ENCODE peak calls at places on chromosomes 3 and 15, in six cellular contexts. V is HCT116; K is keratinocyte; N is cardiac muscle cell; T is AG04450; H is CD8-positive, alpha-beta memory T cell. E is an unnamed sample.

GRCh38 chr3:45997942-45998341 is 2.3 kb upstream of the FYCO1 start:
- DNase-seq in V (no peak), K (no peak), N (no peak), T (no peak), H (no peak), E (no peak)

GRCh38 chr15:69508659-69509058 is 56.0 kb downstream of the RPLP1 start:
- DNase-seq in V (no peak), K (no peak), N (no peak), T (no peak), H (no peak), E (no peak)

GRCh38 chr15:91055548-91056331 is 33.3 kb upstream of the VPS33B start:
- DNase-seq in V (peak; percentile 75), K (no peak), N (peak; percentile 69), T (peak; percentile 11), H (no peak), E (no peak)

GRCh38 chr15:80401471-80401870 is 2.7 kb upstream of the ARNT2 start:
- DNase-seq in V (no peak), K (no peak), N (no peak), T (no peak), H (no peak), E (no peak)

GRCh38 chr3:184085389-184085852 is 11.4 kb upstream of the HTR3E start:
- DNase-seq in V (no peak), K (peak; percentile 11), N (peak; percentile 59), T (no peak), H (no peak), E (no peak)

GRCh38 chr3:153162513-153163348 is 705 bp downstream of the RAP2B start:
- DNase-seq in V (no peak), K (no peak), N (peak; percentile 49), T (no peak), H (peak; percentile 54), E (peak; percentile 21)

GRCh38 chr3:4580346-4581019 is 87.3 kb downstream of the ITPR1 start:
- DNase-seq in V (peak; percentile 10), K (no peak), N (no peak), T (no peak), H (no peak), E (no peak)

GRCh38 chr3:179723617-179724016 is 70.8 kb downstream of the USP13 start:
- DNase-seq in V (no peak), K (no peak), N (no peak), T (no peak), H (no peak), E (no peak)

GRCh38 chr3:127074900-127075360 is 92.0 kb downstream of the PLXNA1 start:
- DNase-seq in V (no peak), K (peak; percentile 72), N (peak; percentile 65), T (no peak), H (peak; percentile 17), E (no peak)

GRCh38 chr3:122021811-122022401 is at the start of gene ILDR1:
- DNase-seq in V (peak; percentile 26), K (no peak), N (no peak), T (no peak), H (no peak), E (no peak)

GRCh38 chr3:197083486-197083885 is 53.9 kb upstream of the MELTF start:
- DNase-seq in V (no peak), K (no peak), N (peak; percentile 82), T (peak; percentile 29), H (no peak), E (no peak)

GRCh38 chr15:79832358-79832757 is 64.5 kb downstream of the MTHFS start:
- DNase-seq in V (no peak), K (no peak), N (no peak), T (no peak), H (no peak), E (no peak)

GRCh38 chr15:65208656-65209055 is 2.6 kb downstream of the CILP start:
- DNase-seq in V (no peak), K (no peak), N (no peak), T (no peak), H (no peak), E (no peak)

GRCh38 chr3:60225848-60226247 is 1025.4 kb downstream of the FHIT start:
- DNase-seq in V (no peak), K (no peak), N (no peak), T (no peak), H (no peak), E (no peak)

DNA sequence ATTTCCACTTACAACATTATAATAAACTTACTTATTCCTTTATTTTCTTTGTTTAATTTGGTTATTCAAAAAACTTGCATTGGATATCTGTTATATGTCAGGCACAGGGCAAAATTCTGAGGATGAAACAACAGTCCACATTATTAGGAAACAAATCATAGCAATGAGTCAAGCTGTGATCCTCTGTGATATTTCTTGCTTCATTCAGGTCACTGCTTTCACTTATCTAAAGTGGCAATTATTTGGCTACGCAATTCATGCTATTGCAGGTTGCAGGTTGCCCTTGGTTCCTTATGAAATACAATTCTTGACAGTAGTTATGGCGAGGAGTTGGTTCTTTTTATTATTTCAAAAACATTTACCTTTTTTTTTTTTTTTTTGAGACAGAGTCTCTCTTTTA is 66.4 kb upstream of the CNTN6 start:
- DNase-seq in V (no peak), K (no peak), N (no peak), T (no peak), H (no peak), E (no peak)
- H3K9me3 ChIP-seq in V (peaks cover 11% of the 10 kb centered on the region), K (no peaks in the 10 kb centered on the region), N (no peaks in the 10 kb centered on the region), T (no peaks in the 10 kb centered on the region), H (no peaks in the 10 kb centered on the region), E (no peaks in the 10 kb centered on the region)

GRCh38 chr15:25250011-25250596 is 188.7 kb downstream of the UBE3A start:
- DNase-seq in V (no peak), K (no peak), N (no peak), T (no peak), H (no peak), E (no peak)

GRCh38 chr15:25248583-25249235 is 190.1 kb downstream of the UBE3A start:
- DNase-seq in V (no peak), K (no peak), N (no peak), T (no peak), H (no peak), E (no peak)

GRCh38 chr15:25249236-25250010 is 189.4 kb downstream of the UBE3A start:
- DNase-seq in V (no peak), K (no peak), N (no peak), T (no peak), H (no peak), E (no peak)

GRCh38 chr15:25251700-25252390 is 187.0 kb downstream of the UBE3A start:
- DNase-seq in V (no peak), K (no peak), N (no peak), T (no peak), H (no peak), E (no peak)

DNA sequence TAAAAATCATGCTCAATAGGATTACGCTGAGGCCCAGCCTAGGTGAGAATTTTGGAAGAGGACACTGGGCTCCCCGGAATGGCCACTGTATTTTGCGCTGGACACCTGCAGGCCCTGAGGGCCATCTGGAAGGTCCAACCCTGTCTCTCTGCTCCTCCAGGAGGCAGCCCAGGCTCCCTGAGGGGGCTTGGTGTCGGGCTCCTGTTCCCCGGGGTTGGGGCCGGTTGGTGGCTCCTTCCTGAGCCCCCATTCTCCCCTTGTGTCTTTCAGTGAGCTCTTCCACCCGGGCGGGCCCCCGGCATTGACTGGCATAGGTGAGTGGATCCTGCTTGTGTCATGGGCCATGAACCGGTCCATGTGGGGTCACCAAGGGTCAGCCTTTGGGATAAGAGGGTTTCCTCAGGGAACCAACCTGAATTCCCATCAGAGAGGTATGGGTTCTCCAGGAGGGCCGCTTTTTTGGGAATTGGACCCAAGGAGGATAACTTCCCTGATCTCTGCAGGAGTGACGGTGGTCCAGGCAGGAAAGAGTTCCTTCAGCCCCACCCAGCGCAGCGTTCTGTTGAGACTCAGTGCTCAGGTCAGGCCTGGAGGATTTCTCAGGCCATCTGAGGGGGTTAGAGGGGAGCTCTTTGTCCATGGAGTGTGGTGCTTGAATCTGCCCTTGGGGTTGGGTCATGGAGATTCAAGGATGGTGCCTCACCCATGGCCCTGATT is 187.8 kb downstream of the UBE3A start:
- DNase-seq in V (no peak), K (no peak), N (no peak), T (no peak), H (no peak), E (no peak)
- H3K9me3 ChIP-seq in V (peaks cover 5% of the 10 kb centered on the region), K (peaks cover 20% of the 10 kb centered on the region), N (no peaks in the 10 kb centered on the region), T (peaks cover 65% of the 10 kb centered on the region), H (no peaks in the 10 kb centered on the region), E (no peaks in the 10 kb centered on the region)

GRCh38 chr3:162605651-162606204 is 1109.1 kb downstream of the OTOL1 start:
- DNase-seq in V (no peak), K (no peak), N (no peak), T (no peak), H (no peak), E (no peak)
- H3K9me3 ChIP-seq in V (no peaks in the 10 kb centered on the region), K (no peaks in the 10 kb centered on the region), N (no peaks in the 10 kb centered on the region), T (no peaks in the 10 kb centered on the region), H (no peaks in the 10 kb centered on the region), E (no peaks in the 10 kb centered on the region)

GRCh38 chr3:65650247-65650646 is 388.5 kb downstream of the MAGI1 start:
- DNase-seq in V (no peak), K (no peak), N (no peak), T (no peak), H (no peak), E (no peak)

GRCh38 chr3:65642903-65643302 is 395.8 kb downstream of the MAGI1 start:
- DNase-seq in V (no peak), K (no peak), N (no peak), T (no peak), H (no peak), E (no peak)

DNA sequence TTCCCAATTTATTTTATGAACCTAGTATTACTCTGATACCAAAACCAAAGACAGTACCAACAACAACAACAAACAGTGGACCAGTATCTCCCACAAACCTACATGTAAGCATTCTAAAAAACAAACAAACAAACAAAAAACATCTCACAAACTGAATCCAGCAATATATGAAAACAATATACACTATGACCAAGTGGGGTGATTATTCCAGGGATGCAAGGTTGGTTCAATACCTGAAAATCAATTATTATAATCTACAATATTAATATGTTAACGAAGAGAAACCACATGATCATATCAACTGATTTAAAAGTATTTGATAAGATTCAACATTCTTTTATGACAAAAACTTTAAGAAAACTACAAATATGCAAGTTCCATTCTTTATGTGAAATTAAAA is 391.3 kb downstream of the MAGI1 start:
- DNase-seq in V (no peak), K (no peak), N (no peak), T (no peak), H (no peak), E (no peak)
- H3K9me3 ChIP-seq in V (peaks cover 10% of the 10 kb centered on the region), K (no peaks in the 10 kb centered on the region), N (no peaks in the 10 kb centered on the region), T (peaks cover 4% of the 10 kb centered on the region), H (no peaks in the 10 kb centered on the region), E (no peaks in the 10 kb centered on the region)

DNA sequence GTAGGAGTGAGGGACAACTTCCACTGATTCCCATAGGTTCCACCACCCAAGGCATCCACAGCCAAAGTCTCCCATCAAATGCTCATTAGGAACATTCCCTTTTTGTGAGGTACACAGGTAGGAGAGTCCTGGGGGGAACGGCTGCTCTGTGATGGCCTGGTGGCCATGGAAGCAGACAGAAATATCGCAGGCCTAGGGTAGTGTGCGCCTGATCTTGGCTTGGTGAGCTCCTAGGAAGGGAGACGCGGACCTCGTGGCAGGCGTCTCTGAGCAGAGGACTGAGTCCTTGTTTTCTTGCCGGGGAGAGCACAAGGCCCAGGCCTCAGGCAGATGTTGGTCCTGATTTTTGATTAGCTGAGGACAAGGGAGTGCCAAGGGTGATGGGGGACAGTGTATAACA is 99.5 kb downstream of the SNRPN start:
- DNase-seq in V (no peak), K (no peak), N (no peak), T (no peak), H (peak; percentile 32), E (no peak)
- H3K9me3 ChIP-seq in V (no peaks in the 10 kb centered on the region), K (peaks cover 86% of the 10 kb centered on the region), N (peaks cover 10% of the 10 kb centered on the region), T (peaks cover 96% of the 10 kb centered on the region), H (peaks cover 93% of the 10 kb centered on the region), E (peaks cover 62% of the 10 kb centered on the region)